ENCODE peak calls at places on chromosomes 7 and 10, in five cellular contexts. Q is AG04449, G is heart right ventricle, K is tibial nerve, W is fibroblast of the aortic adventitia. U is an unnamed sample.

GRCh38 chr7:101816499-101817030 is 861 bp upstream of the CUX1 start:
- DNase-seq in W (no peak), G (peak), Q (no peak), K (no peak), U (no peak)

GRCh38 chr10:65194131-65194530 is 1672.9 kb downstream of the REEP3 start:
- DNase-seq in W (no peak), G (no peak), Q (no peak), K (no peak), U (no peak)

GRCh38 chr10:29648114-29648982 is 13.6 kb upstream of the SVIL start:
- DNase-seq in W (peak), K (peak), Q (no peak), G (no peak), U (no peak)

GRCh38 chr10:129866894-129867293 is 97.2 kb downstream of the EBF3 start:
- DNase-seq in G (no peak), Q (no peak), K (no peak), W (no peak), U (no peak)

GRCh38 chr10:116490028-116490662 is 55.6 kb upstream of the PNLIP start:
- DNase-seq in G (no peak), W (peak), Q (no peak), K (no peak), U (no peak)

GRCh38 chr10:125700355-125700911 is 17.5 kb upstream of the TEX36 start:
- DNase-seq in K (no peak), G (no peak), W (peak), Q (no peak), U (no peak)

GRCh38 chr10:51063659-51064535 is 10.4 kb upstream of the PRKG1 start:
- DNase-seq in W (peak), Q (peak), K (no peak), G (no peak), U (no peak)

GRCh38 chr10:102620615-102621417 is 23.5 kb upstream of the TRIM8 start:
- DNase-seq in Q (no peak), G (no peak), K (no peak), W (peak), U (no peak)

GRCh38 chr7:110718514-110719205 is 372.3 kb upstream of the LRRN3 start:
- DNase-seq in K (no peak), W (no peak), G (no peak), Q (no peak), U (no peak)

GRCh38 chr10:3090914-3091313 is 23.6 kb downstream of the PFKP start:
- DNase-seq in K (no peak), G (peak), W (peak), Q (no peak), U (no peak)

GRCh38 chr10:3173173-3173878 is 744 bp upstream of the PITRM1 start:
- DNase-seq in Q (no peak), K (no peak), W (no peak), G (no peak), U (peak)

GRCh38 chr10:69352569-69353264 is 64.0 kb downstream of the TACR2 start:
- DNase-seq in Q (peak), G (no peak), K (no peak), W (peak), U (no peak)

GRCh38 chr7:30799206-30799975 is 28.2 kb downstream of the MINDY4 start:
- DNase-seq in W (peak), G (no peak), Q (peak), K (peak), U (peak)

GRCh38 chr7:102193806-102194205 is 92.9 kb upstream of the SH2B2 start:
- DNase-seq in W (no peak), Q (no peak), K (no peak), G (no peak), U (no peak)

GRCh38 chr10:29895436-29895835 is 163.9 kb downstream of the JCAD start:
- DNase-seq in Q (peak), G (peak), W (peak), K (peak), U (no peak)

GRCh38 chr10:88386878-88387773 is 196.0 kb downstream of the RNLS start:
- DNase-seq in K (peak), G (peak), Q (no peak), W (peak), U (peak)

GRCh38 chr10:91975438-91975837 is 51.9 kb downstream of the BTAF1 start:
- DNase-seq in Q (no peak), K (no peak), W (no peak), G (no peak), U (no peak)

GRCh38 chr7:126605056-126605455 is 647.7 kb downstream of the GRM8 start:
- DNase-seq in K (no peak), Q (no peak), G (no peak), W (no peak), U (no peak)

GRCh38 chr10:100346765-100347567 is at the start of gene SCD:
- DNase-seq in Q (peak), G (peak), W (peak), K (peak), U (peak)

GRCh38 chr10:100344386-100344785 is 2.6 kb upstream of the SCD start:
- DNase-seq in Q (no peak), G (no peak), K (no peak), W (no peak), U (no peak)

GRCh38 chr10:100346351-100346764 is 675 bp upstream of the SCD start:
- DNase-seq in G (peak), W (peak), Q (no peak), K (no peak), U (peak)

GRCh38 chr10:100347568-100348195 is 649 bp downstream of the SCD start:
- DNase-seq in G (no peak), K (no peak), Q (no peak), W (no peak), U (no peak)

GRCh38 chr10:100345570-100346330 is 1.3 kb upstream of the SCD start:
- DNase-seq in Q (no peak), W (peak), G (no peak), K (no peak), U (no peak)
- H3K4me3 ChIP-seq in Q (peak), W (peak), G (no peak), K (peak), U (peak)

GRCh38 chr10:85535926-85536325 is 830.7 kb downstream of the GRID1 start:
- DNase-seq in Q (no peak), K (no peak), W (no peak), G (no peak), U (no peak)
- H3K4me3 ChIP-seq in Q (no peak), K (no peak), W (no peak), G (no peak), U (no peak)

DNA sequence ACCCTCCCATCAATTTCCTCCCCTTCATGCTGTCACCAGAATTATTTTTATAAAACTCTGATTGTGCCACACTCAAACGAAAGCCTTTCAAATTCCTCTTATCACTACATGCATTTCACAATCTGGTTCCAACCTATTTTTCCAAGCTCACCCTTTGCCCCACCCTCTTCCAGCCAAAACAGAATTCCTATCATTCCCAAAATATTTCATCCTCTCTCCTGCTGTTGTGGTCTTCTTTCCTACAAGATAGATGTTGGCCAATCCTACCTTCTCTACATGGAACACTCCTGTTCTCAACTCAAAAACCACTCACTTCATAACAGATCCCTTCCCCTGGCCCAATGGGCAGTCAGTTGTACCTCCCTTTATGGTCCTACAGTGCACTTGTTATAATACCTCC is 111.5 kb downstream of the ELAPOR2 start:
- DNase-seq in K (no peak), G (no peak), Q (no peak), W (peak), U (no peak)
- H3K4me3 ChIP-seq in K (no peak), G (no peak), Q (no peak), W (no peak), U (no peak)

GRCh38 chr10:98316661-98317060 is 48.7 kb upstream of the LOXL4 start:
- DNase-seq in K (no peak), G (no peak), Q (no peak), W (peak), U (no peak)
- H3K4me3 ChIP-seq in K (no peak), G (no peak), Q (no peak), W (no peak), U (no peak)

GRCh38 chr7:36129048-36129534 is 24.0 kb upstream of the EEPD1 start:
- DNase-seq in G (peak), Q (no peak), K (peak), W (peak), U (no peak)
- H3K4me3 ChIP-seq in G (no peak), Q (no peak), K (no peak), W (no peak), U (no peak)

GRCh38 chr10:121692626-121693025 is 94.4 kb upstream of the FGFR2 start:
- DNase-seq in G (no peak), K (no peak), Q (no peak), W (no peak), U (no peak)

GRCh38 chr10:121687094-121687850 is 89.0 kb upstream of the FGFR2 start:
- DNase-seq in Q (no peak), W (no peak), K (no peak), G (peak), U (no peak)

GRCh38 chr10:121694327-121694965 is 96.2 kb upstream of the FGFR2 start:
- DNase-seq in Q (no peak), W (no peak), K (no peak), G (no peak), U (no peak)

GRCh38 chr10:121690970-121691369 is 92.7 kb upstream of the FGFR2 start:
- DNase-seq in W (no peak), K (no peak), G (no peak), Q (no peak), U (no peak)

DNA sequence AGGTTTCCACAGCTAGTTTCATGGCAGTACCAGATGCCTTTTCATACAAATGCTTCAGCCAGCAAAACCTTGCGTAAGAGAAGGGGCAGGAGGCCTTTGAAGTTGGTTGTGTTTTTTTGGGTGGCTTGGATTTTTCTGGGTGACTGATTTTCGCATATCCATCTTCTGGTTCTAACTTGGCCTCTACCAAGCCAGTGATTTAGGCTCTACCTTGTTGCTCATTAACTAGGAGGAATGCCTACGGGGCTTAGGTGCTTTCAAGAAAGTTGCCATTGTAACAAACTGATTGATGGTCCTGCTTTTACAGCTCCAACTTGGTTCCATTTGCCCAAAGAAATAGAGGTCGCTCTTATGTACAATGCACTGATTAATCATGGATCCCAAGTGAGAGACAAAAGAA is 91.9 kb upstream of the FGFR2 start:
- DNase-seq in K (no peak), G (no peak), Q (no peak), W (no peak), U (no peak)
- H3K4me3 ChIP-seq in K (no peak), G (no peak), Q (no peak), W (no peak), U (no peak)

GRCh38 chr7:114087674-114088539 is 169.1 kb upstream of the PPP1R3A start:
- DNase-seq in G (no peak), W (no peak), K (no peak), Q (no peak), U (no peak)
- H3K4me3 ChIP-seq in G (no peak), W (peak), K (peak), Q (no peak), U (no peak)

GRCh38 chr10:35058134-35058533 is 32.0 kb downstream of the CUL2 start:
- DNase-seq in K (no peak), G (no peak), Q (peak), W (peak), U (no peak)
- H3K4me3 ChIP-seq in K (no peak), G (no peak), Q (no peak), W (peak), U (no peak)

GRCh38 chr7:20787658-20788057 is 972 bp upstream of the SP8 start:
- DNase-seq in W (no peak), G (no peak), Q (no peak), K (no peak), U (no peak)
- H3K4me3 ChIP-seq in W (no peak), G (no peak), Q (no peak), K (no peak), U (no peak)

GRCh38 chr7:39557222-39557621 is 9.0 kb upstream of the YAE1 start:
- DNase-seq in W (no peak), K (no peak), G (no peak), Q (no peak), U (no peak)

GRCh38 chr7:39560398-39560797 is 5.8 kb upstream of the YAE1 start:
- DNase-seq in G (no peak), K (no peak), Q (no peak), W (no peak), U (no peak)

GRCh38 chr7:39554583-39555140 is 11.5 kb upstream of the YAE1 start:
- DNase-seq in G (no peak), K (no peak), W (peak), Q (peak), U (no peak)
- H3K4me3 ChIP-seq in G (no peak), K (no peak), W (no peak), Q (no peak), U (no peak)

U was measured in HL-60.